ENCODE peak calls at places on chromosomes 5 and 9, in six cellular contexts. One of them, this sample, is unnamed.

GRCh38 chr5:74543162-74543995 is 97.1 kb downstream of the ENC1 start:
- DNase-seq in H1: no peak
- DNase-seq in mesenchymal stem cell: peak
- DNase-seq in neuronal stem cell: peak
- DNase-seq in trophoblast cell: no peak
- DNase-seq in IMR-90: peak
- DNase-seq in this sample: peak

GRCh38 chr9:101528015-101528414 is 5.6 kb upstream of the RNF20 start:
- DNase-seq in trophoblast cell: no peak
- DNase-seq in neuronal stem cell: no peak
- DNase-seq in H1: no peak
- DNase-seq in mesenchymal stem cell: no peak
- DNase-seq in IMR-90: no peak
- DNase-seq in this sample: no peak

GRCh38 chr9:12822111-12822510 is 47.3 kb downstream of the LURAP1L start:
- DNase-seq in H1: no peak
- DNase-seq in trophoblast cell: no peak
- DNase-seq in mesenchymal stem cell: no peak
- DNase-seq in neuronal stem cell: no peak
- DNase-seq in IMR-90: peak
- DNase-seq in this sample: no peak

GRCh38 chr5:72166070-72166979 is 59.0 kb downstream of the MAP1B start:
- DNase-seq in H1: peak
- DNase-seq in trophoblast cell: no peak
- DNase-seq in mesenchymal stem cell: no peak
- DNase-seq in IMR-90: peak
- DNase-seq in neuronal stem cell: no peak
- DNase-seq in this sample: peak

GRCh38 chr5:172556262-172556661 is 84.8 kb upstream of the NEURL1B start:
- DNase-seq in H1: no peak
- DNase-seq in neuronal stem cell: no peak
- DNase-seq in IMR-90: peak
- DNase-seq in trophoblast cell: peak
- DNase-seq in mesenchymal stem cell: no peak
- DNase-seq in this sample: no peak

GRCh38 chr9:89984214-89984613 is 379.4 kb downstream of the GADD45G start:
- DNase-seq in trophoblast cell: peak
- DNase-seq in neuronal stem cell: no peak
- DNase-seq in IMR-90: peak
- DNase-seq in H1: no peak
- DNase-seq in mesenchymal stem cell: no peak
- DNase-seq in this sample: no peak

GRCh38 chr5:75588666-75589065 is 22.6 kb upstream of the ANKDD1B start:
- DNase-seq in neuronal stem cell: no peak
- DNase-seq in trophoblast cell: no peak
- DNase-seq in IMR-90: no peak
- DNase-seq in mesenchymal stem cell: no peak
- DNase-seq in H1: no peak
- DNase-seq in this sample: no peak

GRCh38 chr5:74017112-74017511 is 391.1 kb downstream of the ARHGEF28 start:
- DNase-seq in H1: no peak
- DNase-seq in mesenchymal stem cell: peak
- DNase-seq in IMR-90: no peak
- DNase-seq in trophoblast cell: peak
- DNase-seq in neuronal stem cell: no peak
- DNase-seq in this sample: peak

DNA sequence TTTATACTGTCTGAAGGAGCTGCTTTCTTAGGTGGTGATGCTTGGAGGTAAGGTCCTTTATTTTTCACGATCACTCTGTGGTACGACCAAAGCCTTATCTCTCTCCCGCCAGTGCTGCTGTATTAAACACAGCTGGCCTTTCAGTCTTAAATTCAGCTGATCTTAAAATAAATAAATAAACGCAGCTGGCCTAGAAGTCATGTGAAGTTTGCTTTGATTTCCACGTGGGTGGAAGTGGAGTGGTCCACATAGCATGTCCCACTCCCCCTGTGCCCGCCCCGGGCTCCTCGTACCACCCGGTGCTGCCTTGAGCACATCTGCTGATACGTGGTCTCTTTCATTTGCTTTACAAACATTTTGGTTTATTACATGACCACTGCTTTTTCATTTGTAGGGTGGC is 260.4 kb downstream of the FANCC start:
- DNase-seq in H1: no peak
- DNase-seq in neuronal stem cell: no peak
- DNase-seq in IMR-90: peak
- DNase-seq in trophoblast cell: no peak
- DNase-seq in mesenchymal stem cell: peak
- DNase-seq in this sample: no peak
- H3K4me2 ChIP-seq in H1: no peak
- H3K4me2 ChIP-seq in neuronal stem cell: no peak
- H3K4me2 ChIP-seq in IMR-90: peak
- H3K4me2 ChIP-seq in trophoblast cell: no peak
- H3K4me2 ChIP-seq in mesenchymal stem cell: no peak
- H3K4me2 ChIP-seq in this sample: no peak

DNA sequence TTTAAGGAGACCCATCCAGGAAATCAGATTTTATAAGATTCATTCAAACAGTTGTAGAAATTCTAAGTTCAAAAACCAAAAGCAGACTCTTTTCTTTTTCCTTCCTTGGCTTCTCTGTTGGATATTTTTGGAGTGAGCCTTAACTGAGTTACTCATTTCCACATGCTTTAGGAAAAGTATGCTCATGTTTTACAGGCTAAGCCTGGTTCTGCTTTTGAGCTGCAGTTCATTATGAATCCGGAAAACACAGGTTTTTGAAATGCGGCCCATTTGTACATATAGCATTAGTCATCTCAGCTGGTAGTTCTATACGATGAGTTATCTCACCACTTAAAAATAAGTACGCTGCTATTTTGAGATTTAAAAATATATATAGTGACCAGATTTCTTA is 156.6 kb upstream of the DMRT1 start:
- DNase-seq in mesenchymal stem cell: peak
- DNase-seq in H1: no peak
- DNase-seq in IMR-90: peak
- DNase-seq in trophoblast cell: peak
- DNase-seq in neuronal stem cell: no peak
- DNase-seq in this sample: no peak
- H2AFZ ChIP-seq in mesenchymal stem cell: no peak
- H2AFZ ChIP-seq in H1: no peak
- H2AFZ ChIP-seq in IMR-90: no peak
- H2AFZ ChIP-seq in trophoblast cell: no peak
- H2AFZ ChIP-seq in neuronal stem cell: peak
- H2AFZ ChIP-seq in this sample: no peak

GRCh38 chr5:176535101-176535654 is 2.0 kb downstream of the RNF44 start:
- DNase-seq in H1: no peak
- DNase-seq in IMR-90: peak
- DNase-seq in neuronal stem cell: no peak
- DNase-seq in trophoblast cell: no peak
- DNase-seq in mesenchymal stem cell: peak
- DNase-seq in this sample: no peak

GRCh38 chr5:176534640-176535039 is 2.6 kb downstream of the RNF44 start:
- DNase-seq in trophoblast cell: no peak
- DNase-seq in neuronal stem cell: no peak
- DNase-seq in H1: no peak
- DNase-seq in mesenchymal stem cell: no peak
- DNase-seq in IMR-90: no peak
- DNase-seq in this sample: no peak

GRCh38 chr5:176536132-176536901 is 885 bp downstream of the RNF44 start:
- DNase-seq in H1: peak
- DNase-seq in IMR-90: peak
- DNase-seq in mesenchymal stem cell: peak
- DNase-seq in trophoblast cell: peak
- DNase-seq in neuronal stem cell: peak
- DNase-seq in this sample: peak

GRCh38 chr5:176536902-176537607 is at the start of gene RNF44:
- DNase-seq in trophoblast cell: peak
- DNase-seq in mesenchymal stem cell: peak
- DNase-seq in IMR-90: peak
- DNase-seq in neuronal stem cell: peak
- DNase-seq in H1: peak
- DNase-seq in this sample: peak

GRCh38 chr5:176535655-176536131 is 1.5 kb downstream of the RNF44 start:
- DNase-seq in IMR-90: no peak
- DNase-seq in neuronal stem cell: no peak
- DNase-seq in H1: no peak
- DNase-seq in mesenchymal stem cell: peak
- DNase-seq in trophoblast cell: no peak
- DNase-seq in this sample: no peak
- H2AK5ac ChIP-seq in IMR-90: peak
- H2AK5ac ChIP-seq in neuronal stem cell: peak
- H2AK5ac ChIP-seq in H1: peak
- H2AK5ac ChIP-seq in mesenchymal stem cell: peak
- H2AK5ac ChIP-seq in trophoblast cell: no peak
- H2AK5ac ChIP-seq in this sample: peak

GRCh38 chr5:131999991-132000490 is 11.4 kb downstream of the ACSL6 start:
- DNase-seq in H1: no peak
- DNase-seq in neuronal stem cell: no peak
- DNase-seq in IMR-90: no peak
- DNase-seq in trophoblast cell: no peak
- DNase-seq in mesenchymal stem cell: no peak
- DNase-seq in this sample: no peak
- H3K4me2 ChIP-seq in H1: no peak
- H3K4me2 ChIP-seq in neuronal stem cell: no peak
- H3K4me2 ChIP-seq in IMR-90: no peak
- H3K4me2 ChIP-seq in trophoblast cell: no peak
- H3K4me2 ChIP-seq in mesenchymal stem cell: no peak
- H3K4me2 ChIP-seq in this sample: no peak

DNA sequence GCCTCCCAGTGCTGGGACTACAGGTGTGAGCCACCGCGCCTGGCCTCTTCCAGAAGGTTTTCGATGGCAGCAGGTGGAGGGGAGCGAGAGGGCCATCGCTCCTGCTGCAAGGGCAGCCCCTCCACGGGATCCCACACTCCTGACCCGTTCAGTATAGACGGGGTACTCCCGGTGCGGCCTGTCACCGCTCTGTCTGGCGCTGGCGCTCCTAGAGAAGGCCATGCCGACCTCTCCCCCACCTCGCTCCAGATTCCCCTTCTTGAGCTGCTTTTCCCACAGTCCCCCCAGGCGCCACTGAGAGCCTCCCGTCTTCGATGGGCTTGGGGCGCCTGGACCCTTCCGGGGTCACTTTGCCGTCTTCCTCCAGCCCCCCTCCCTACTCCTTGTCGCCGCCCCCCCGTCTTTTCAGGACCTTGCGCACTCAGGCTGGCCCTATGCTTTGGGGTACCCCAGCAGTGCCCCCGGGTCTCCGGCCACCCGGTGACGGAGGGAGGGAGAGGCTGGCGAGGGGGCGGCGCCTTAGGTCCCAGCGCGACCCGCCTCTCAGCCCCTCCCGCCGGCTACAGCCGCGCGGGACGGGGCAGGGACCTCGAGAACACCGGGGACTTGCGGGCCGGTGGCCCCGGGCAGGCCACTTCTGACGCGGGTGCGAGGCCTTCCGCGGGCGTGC is 4.2 kb upstream of the SQSTM1 start:
- DNase-seq in trophoblast cell: peak
- DNase-seq in neuronal stem cell: no peak
- DNase-seq in H1: no peak
- DNase-seq in IMR-90: no peak
- DNase-seq in mesenchymal stem cell: no peak
- DNase-seq in this sample: no peak
- H2AFZ ChIP-seq in trophoblast cell: peak
- H2AFZ ChIP-seq in neuronal stem cell: no peak
- H2AFZ ChIP-seq in H1: no peak
- H2AFZ ChIP-seq in IMR-90: peak
- H2AFZ ChIP-seq in mesenchymal stem cell: peak
- H2AFZ ChIP-seq in this sample: no peak

DNA sequence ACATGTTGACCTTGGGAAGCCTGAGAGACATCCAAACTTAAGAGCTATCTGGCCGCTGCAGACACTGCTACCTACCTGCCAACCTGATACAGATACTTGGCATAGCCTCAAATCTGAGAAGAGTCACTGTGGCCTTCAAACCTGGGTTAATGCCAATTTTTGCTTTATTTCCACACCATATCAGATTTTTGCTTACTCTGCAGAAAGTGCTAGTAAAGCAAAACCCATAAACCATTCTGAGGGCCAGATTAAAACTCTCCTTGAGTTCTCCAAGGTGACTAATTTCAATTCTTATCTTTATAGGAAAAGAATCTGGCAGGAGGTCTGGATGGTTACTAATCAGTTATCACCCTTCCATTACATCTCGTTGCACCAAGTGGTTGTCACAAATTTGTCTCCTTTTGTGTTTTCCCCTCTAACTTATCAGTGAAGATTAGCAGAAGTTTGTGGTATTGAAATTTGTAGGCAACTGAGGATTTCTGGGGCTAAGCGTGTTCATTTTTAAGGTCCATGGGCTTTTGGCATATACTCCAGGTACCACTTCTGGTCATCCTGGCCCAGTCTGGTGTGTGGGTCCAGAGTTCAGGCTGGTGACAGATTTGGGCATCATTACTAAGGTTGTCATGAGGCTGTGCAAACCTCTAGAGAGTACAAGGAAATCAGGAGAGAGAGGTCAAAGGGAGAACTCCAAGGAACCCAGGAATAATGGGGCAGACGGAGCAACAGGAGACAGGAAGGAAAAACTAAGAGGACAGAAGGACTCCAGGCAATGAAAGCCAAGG is 177.9 kb downstream of the TSSK1B start:
- DNase-seq in mesenchymal stem cell: no peak
- DNase-seq in IMR-90: no peak
- DNase-seq in trophoblast cell: no peak
- DNase-seq in neuronal stem cell: no peak
- DNase-seq in H1: no peak
- DNase-seq in this sample: no peak
- H2AK5ac ChIP-seq in mesenchymal stem cell: no peak
- H2AK5ac ChIP-seq in IMR-90: no peak
- H2AK5ac ChIP-seq in trophoblast cell: no peak
- H2AK5ac ChIP-seq in neuronal stem cell: no peak
- H2AK5ac ChIP-seq in H1: no peak
- H2AK5ac ChIP-seq in this sample: no peak

GRCh38 chr5:160071521-160072299 is 47.5 kb downstream of the PWWP2A start:
- DNase-seq in H1: no peak
- DNase-seq in IMR-90: no peak
- DNase-seq in neuronal stem cell: no peak
- DNase-seq in trophoblast cell: peak
- DNase-seq in mesenchymal stem cell: peak
- DNase-seq in this sample: no peak
- H3K4me2 ChIP-seq in H1: no peak
- H3K4me2 ChIP-seq in IMR-90: no peak
- H3K4me2 ChIP-seq in neuronal stem cell: no peak
- H3K4me2 ChIP-seq in trophoblast cell: no peak
- H3K4me2 ChIP-seq in mesenchymal stem cell: no peak
- H3K4me2 ChIP-seq in this sample: no peak

DNA sequence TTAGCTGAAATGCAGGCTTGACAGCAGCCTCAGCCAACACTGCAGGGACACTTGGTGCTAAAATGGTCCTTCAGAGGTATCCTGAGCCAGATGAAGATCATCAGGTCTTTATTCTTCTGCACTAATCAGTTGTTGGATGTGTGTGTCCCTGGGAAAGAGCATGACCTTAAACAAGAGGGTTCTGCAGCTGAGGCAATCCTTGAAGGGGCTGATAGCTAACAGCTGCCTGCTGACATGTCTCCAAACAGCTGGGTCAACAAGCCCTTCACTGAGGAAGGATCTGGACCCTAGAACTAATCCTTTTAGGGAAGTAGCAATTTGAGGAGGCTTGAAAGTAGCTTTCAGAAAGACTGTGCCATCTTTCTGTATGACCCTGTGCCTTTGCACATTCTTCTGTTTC is 376.3 kb upstream of the ACTBL2 start:
- DNase-seq in trophoblast cell: no peak
- DNase-seq in H1: no peak
- DNase-seq in mesenchymal stem cell: peak
- DNase-seq in IMR-90: peak
- DNase-seq in neuronal stem cell: no peak
- DNase-seq in this sample: no peak
- H2AFZ ChIP-seq in trophoblast cell: no peak
- H2AFZ ChIP-seq in H1: no peak
- H2AFZ ChIP-seq in mesenchymal stem cell: no peak
- H2AFZ ChIP-seq in IMR-90: no peak
- H2AFZ ChIP-seq in neuronal stem cell: no peak
- H2AFZ ChIP-seq in this sample: no peak

This sample was measured in H9.